ENCODE peak calls at places on chromosome 12, in four cellular contexts. C is activated B cell treated with CpG ODN at 0.5 μM for 24 hours, P is progenitor cell of endocrine pancreas, M is colonic mucosa. W is an unnamed sample.

GRCh38 chr12:9244894-9245293 is 36.7 kb upstream of the PZP start:
- DNase-seq in C (no peak), M (no peak), P (no peak), W (no peak)

GRCh38 chr12:84035766-84036165 is 876.8 kb downstream of the SLC6A15 start:
- DNase-seq in C (no peak), P (no peak), M (no peak), W (no peak)

GRCh38 chr12:53476769-53477209 is 22.5 kb downstream of the MAP3K12 start:
- DNase-seq in M (no peak), P (no peak), C (no peak), W (no peak)

GRCh38 chr12:132266370-132266769 is 63.0 kb downstream of the GALNT9 start:
- DNase-seq in C (no peak), P (no peak), M (no peak), W (no peak)

GRCh38 chr12:28781671-28782652 is 367.1 kb upstream of the FAR2 start:
- DNase-seq in P (no peak), M (no peak), C (no peak), W (no peak)

GRCh38 chr12:108826807-108827721 is 30.3 kb downstream of the SSH1 start:
- DNase-seq in P (no peak), M (no peak), C (no peak), W (no peak)

GRCh38 chr12:81021834-81022233 is 56.0 kb upstream of the ACSS3 start:
- DNase-seq in M (no peak), P (no peak), C (no peak), W (no peak)

GRCh38 chr12:131513606-131514005 is 197.3 kb upstream of the SFSWAP start:
- DNase-seq in C (no peak), M (no peak), P (no peak), W (no peak)

GRCh38 chr12:127677537-127678131 is 589.3 kb upstream of the TMEM132C start:
- DNase-seq in C (no peak), M (peak), P (peak), W (no peak)

GRCh38 chr12:112352921-112353320 is 29.3 kb downstream of the HECTD4 start:
- DNase-seq in P (no peak), C (no peak), M (no peak), W (no peak)

GRCh38 chr12:104456950-104457745 is 400 bp downstream of the CHST11 start:
- DNase-seq in P (peak), M (peak), C (peak), W (no peak)

GRCh38 chr12:88793091-88793490 is 212.8 kb upstream of the KITLG start:
- DNase-seq in M (no peak), P (no peak), C (no peak), W (no peak)

GRCh38 chr12:71599213-71599612 is 64.4 kb downstream of the ZFC3H1 start:
- DNase-seq in P (no peak), C (no peak), M (no peak), W (no peak)

GRCh38 chr12:4630262-4630661 is 18.6 kb downstream of the AKAP3 start:
- DNase-seq in P (no peak), M (no peak), C (no peak), W (no peak)

GRCh38 chr12:1174659-1175058 is 183.6 kb downstream of the ERC1 start:
- DNase-seq in P (no peak), C (no peak), M (no peak), W (no peak)
- TF ChIP-seq CTCF in P (no peak), C (no peak), M (no peak), W (no peak)

GRCh38 chr12:124992874-124993567 is 424 bp upstream of the BRI3BP start:
- DNase-seq in C (peak), P (peak), M (peak), W (no peak)
- TF ChIP-seq CTCF in C (no peak), P (peak), M (peak), W (peak)

DNA sequence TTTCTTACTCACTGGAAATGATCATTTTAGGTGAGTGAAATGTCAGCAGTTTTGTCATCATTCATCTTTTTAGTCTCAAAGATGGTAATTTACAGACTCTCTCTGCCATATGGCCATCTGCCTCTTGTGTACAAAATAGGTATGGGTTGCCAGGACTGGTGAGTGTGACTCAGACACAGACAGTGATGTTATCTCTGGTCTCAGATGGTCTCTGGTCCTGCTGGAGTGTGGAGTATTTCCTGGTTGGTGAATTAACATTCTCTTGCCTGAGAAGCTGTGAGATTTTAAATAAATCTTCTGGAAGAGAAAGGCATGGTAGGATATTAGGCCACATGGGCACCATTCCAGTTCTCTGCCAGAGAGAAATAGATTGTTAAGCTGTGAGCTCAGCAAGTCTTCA is 207.0 kb downstream of the ATP23 start:
- DNase-seq in C (no peak), P (no peak), M (no peak), W (no peak)
- TF ChIP-seq CTCF in C (no peak), P (no peak), M (no peak), W (no peak)

GRCh38 chr12:56645201-56645716 is 525 bp downstream of the ATP5F1B start:
- DNase-seq in P (peak), C (no peak), M (no peak), W (no peak)
- TF ChIP-seq CTCF in P (peak), C (no peak), M (no peak), W (no peak)

GRCh38 chr12:64392221-64392620 is 1.7 kb upstream of the C12orf56 start:
- DNase-seq in P (no peak), C (no peak), M (no peak), W (no peak)

GRCh38 chr12:64389154-64389553 is 1.4 kb downstream of the C12orf56 start:
- DNase-seq in C (no peak), P (no peak), M (no peak), W (no peak)

GRCh38 chr12:64385468-64385867 is 5.1 kb downstream of the C12orf56 start:
- DNase-seq in M (no peak), P (no peak), C (no peak), W (no peak)

GRCh38 chr12:64387201-64387816 is 3.2 kb downstream of the C12orf56 start:
- DNase-seq in P (no peak), C (no peak), M (no peak), W (no peak)

GRCh38 chr12:64390275-64390851 is at the start of gene C12orf56:
- DNase-seq in C (no peak), P (no peak), M (peak), W (no peak)
- TF ChIP-seq CTCF in C (no peak), P (no peak), M (no peak), W (no peak)